ENCODE peak calls at places on chromosomes 12 and 14, in four cellular contexts. One of them, this sample, is unnamed.

GRCh38 chr14:20334017-20334416 is 938 bp upstream of the CCNB1IP1 start:
- DNase-seq in GM23338: no peak
- DNase-seq in Panc1: no peak
- DNase-seq in HepG2: no peak
- DNase-seq in this sample: no peak

GRCh38 chr12:102343361-102344121 is 136.8 kb downstream of the IGF1 start:
- DNase-seq in Panc1: no peak
- DNase-seq in GM23338: no peak
- DNase-seq in HepG2: peak; percentile 35
- DNase-seq in this sample: no peak

GRCh38 chr12:84912191-84913142 is at the start of gene SLC6A15:
- DNase-seq in Panc1: no peak
- DNase-seq in HepG2: no peak
- DNase-seq in GM23338: peak; percentile 87
- DNase-seq in this sample: no peak

GRCh38 chr12:53483225-53483978 is 15.9 kb downstream of the MAP3K12 start:
- DNase-seq in GM23338: peak; percentile 37
- DNase-seq in Panc1: no peak
- DNase-seq in HepG2: no peak
- DNase-seq in this sample: peak; percentile 44

GRCh38 chr12:5003025-5003666 is 40.5 kb upstream of the KCNA5 start:
- DNase-seq in Panc1: peak; percentile 69
- DNase-seq in GM23338: peak; percentile 87
- DNase-seq in HepG2: peak; percentile 33
- DNase-seq in this sample: peak; percentile 68

GRCh38 chr12:18462437-18462836 is 201.1 kb downstream of the PIK3C2G start:
- DNase-seq in GM23338: no peak
- DNase-seq in HepG2: no peak
- DNase-seq in Panc1: no peak
- DNase-seq in this sample: no peak

GRCh38 chr14:50469982-50470381 is 62.4 kb downstream of the MAP4K5 start:
- DNase-seq in Panc1: no peak
- DNase-seq in GM23338: peak; percentile 33
- DNase-seq in HepG2: no peak
- DNase-seq in this sample: no peak

GRCh38 chr12:46267618-46268348 is 1.1 kb downstream of the SLC38A1 start:
- DNase-seq in GM23338: no peak
- DNase-seq in Panc1: no peak
- DNase-seq in HepG2: no peak
- DNase-seq in this sample: no peak

GRCh38 chr14:100882991-100883788 is 20.3 kb downstream of the RTL1 start:
- DNase-seq in Panc1: no peak
- DNase-seq in GM23338: no peak
- DNase-seq in HepG2: no peak
- DNase-seq in this sample: no peak

GRCh38 chr14:104461676-104462443 is 117.7 kb upstream of the C14orf180 start:
- DNase-seq in HepG2: no peak
- DNase-seq in Panc1: no peak
- DNase-seq in GM23338: peak; percentile 45
- DNase-seq in this sample: no peak

GRCh38 chr14:90675399-90675798 is 140.8 kb downstream of the TTC7B start:
- DNase-seq in GM23338: no peak
- DNase-seq in Panc1: no peak
- DNase-seq in HepG2: no peak
- DNase-seq in this sample: no peak

GRCh38 chr12:13049816-13050215 is 5.6 kb downstream of the FAM234B start:
- DNase-seq in Panc1: no peak
- DNase-seq in HepG2: no peak
- DNase-seq in GM23338: peak; percentile 28
- DNase-seq in this sample: no peak

GRCh38 chr12:129570796-129571400 is 332.9 kb downstream of the TMEM132D start:
- DNase-seq in Panc1: no peak
- DNase-seq in HepG2: no peak
- DNase-seq in GM23338: no peak
- DNase-seq in this sample: no peak

GRCh38 chr12:128905003-128905544 is 51.8 kb downstream of the GLT1D1 start:
- DNase-seq in GM23338: no peak
- DNase-seq in Panc1: peak; percentile 15
- DNase-seq in HepG2: peak; percentile 78
- DNase-seq in this sample: no peak

GRCh38 chr12:113867258-113867657 is 98.9 kb downstream of the RBM19 start:
- DNase-seq in HepG2: peak; percentile 13
- DNase-seq in Panc1: no peak
- DNase-seq in GM23338: peak; percentile 68
- DNase-seq in this sample: no peak

GRCh38 chr14:92121207-92121669 is 268 bp downstream of the NDUFB1 start:
- DNase-seq in HepG2: peak; percentile 4
- DNase-seq in Panc1: no peak
- DNase-seq in GM23338: peak; percentile 56
- DNase-seq in this sample: peak; percentile 39

GRCh38 chr12:111033281-111034147 is 113.1 kb upstream of the MYL2 start:
- DNase-seq in HepG2: no peak
- DNase-seq in Panc1: no peak
- DNase-seq in GM23338: peak; percentile 77
- DNase-seq in this sample: no peak

GRCh38 chr14:93303659-93304058 is 29.2 kb downstream of the BTBD7 start:
- DNase-seq in GM23338: no peak
- DNase-seq in HepG2: no peak
- DNase-seq in Panc1: no peak
- DNase-seq in this sample: no peak

GRCh38 chr14:38646391-38646790 is 390.5 kb upstream of the CLEC14A start:
- DNase-seq in GM23338: no peak
- DNase-seq in HepG2: no peak
- DNase-seq in Panc1: no peak
- DNase-seq in this sample: no peak

GRCh38 chr12:53098354-53098981 is 1.0 kb downstream of the IGFBP6 start:
- DNase-seq in Panc1: no peak
- DNase-seq in GM23338: peak; percentile 34
- DNase-seq in HepG2: no peak
- DNase-seq in this sample: peak; percentile 22

GRCh38 chr12:83378186-83378727 is 691.6 kb downstream of the TMTC2 start:
- DNase-seq in GM23338: no peak
- DNase-seq in Panc1: no peak
- DNase-seq in HepG2: no peak
- DNase-seq in this sample: no peak

GRCh38 chr12:50201987-50202521 is 34.9 kb upstream of the CERS5 start:
- DNase-seq in GM23338: peak; percentile 74
- DNase-seq in Panc1: no peak
- DNase-seq in HepG2: no peak
- DNase-seq in this sample: peak; percentile 36

GRCh38 chr12:112716099-112717093 is 75.2 kb upstream of the RPH3A start:
- DNase-seq in Panc1: no peak
- DNase-seq in GM23338: peak; percentile 78
- DNase-seq in HepG2: no peak
- DNase-seq in this sample: no peak

GRCh38 chr14:24143511-24143910 is 2.1 kb upstream of the EMC9 start:
- DNase-seq in Panc1: no peak
- DNase-seq in GM23338: no peak
- DNase-seq in HepG2: no peak
- DNase-seq in this sample: no peak

GRCh38 chr14:32939254-32940065 is 781 bp downstream of the NPAS3 start:
- DNase-seq in GM23338: peak; percentile 84
- DNase-seq in Panc1: no peak
- DNase-seq in HepG2: no peak
- DNase-seq in this sample: peak; percentile 70

GRCh38 chr14:25006961-25007795 is 42.8 kb downstream of the STXBP6 start:
- DNase-seq in Panc1: no peak
- DNase-seq in HepG2: peak; percentile 70
- DNase-seq in GM23338: no peak
- DNase-seq in this sample: no peak

GRCh38 chr14:105080161-105080560 is 14.9 kb upstream of the GPR132 start:
- DNase-seq in GM23338: no peak
- DNase-seq in HepG2: no peak
- DNase-seq in Panc1: no peak
- DNase-seq in this sample: no peak

GRCh38 chr14:26486922-26487321 is 110.9 kb downstream of the NOVA1 start:
- DNase-seq in HepG2: no peak
- DNase-seq in GM23338: no peak
- DNase-seq in Panc1: no peak
- DNase-seq in this sample: no peak

GRCh38 chr12:99619389-99620158 is 28.0 kb upstream of the GARIN6 start:
- DNase-seq in HepG2: peak; percentile 14
- DNase-seq in GM23338: peak; percentile 82
- DNase-seq in Panc1: peak; percentile 10
- DNase-seq in this sample: no peak

GRCh38 chr12:39127401-39127800 is 222.0 kb upstream of the CPNE8 start:
- DNase-seq in GM23338: no peak
- DNase-seq in Panc1: peak; percentile 75
- DNase-seq in HepG2: peak; percentile 3
- DNase-seq in this sample: peak; percentile 15

GRCh38 chr12:31724597-31724996 is 4.2 kb downstream of the AMN1 start:
- DNase-seq in GM23338: no peak
- DNase-seq in Panc1: no peak
- DNase-seq in HepG2: no peak
- DNase-seq in this sample: no peak

GRCh38 chr14:21723431-21724045 is 49.9 kb upstream of the OR4E1 start:
- DNase-seq in GM23338: peak; percentile 96
- DNase-seq in HepG2: peak; percentile 60
- DNase-seq in Panc1: no peak
- DNase-seq in this sample: peak; percentile 17

GRCh38 chr12:25184132-25184531 is 10.8 kb downstream of the DNAI7 start:
- DNase-seq in HepG2: no peak
- DNase-seq in GM23338: no peak
- DNase-seq in Panc1: no peak
- DNase-seq in this sample: no peak

DNA sequence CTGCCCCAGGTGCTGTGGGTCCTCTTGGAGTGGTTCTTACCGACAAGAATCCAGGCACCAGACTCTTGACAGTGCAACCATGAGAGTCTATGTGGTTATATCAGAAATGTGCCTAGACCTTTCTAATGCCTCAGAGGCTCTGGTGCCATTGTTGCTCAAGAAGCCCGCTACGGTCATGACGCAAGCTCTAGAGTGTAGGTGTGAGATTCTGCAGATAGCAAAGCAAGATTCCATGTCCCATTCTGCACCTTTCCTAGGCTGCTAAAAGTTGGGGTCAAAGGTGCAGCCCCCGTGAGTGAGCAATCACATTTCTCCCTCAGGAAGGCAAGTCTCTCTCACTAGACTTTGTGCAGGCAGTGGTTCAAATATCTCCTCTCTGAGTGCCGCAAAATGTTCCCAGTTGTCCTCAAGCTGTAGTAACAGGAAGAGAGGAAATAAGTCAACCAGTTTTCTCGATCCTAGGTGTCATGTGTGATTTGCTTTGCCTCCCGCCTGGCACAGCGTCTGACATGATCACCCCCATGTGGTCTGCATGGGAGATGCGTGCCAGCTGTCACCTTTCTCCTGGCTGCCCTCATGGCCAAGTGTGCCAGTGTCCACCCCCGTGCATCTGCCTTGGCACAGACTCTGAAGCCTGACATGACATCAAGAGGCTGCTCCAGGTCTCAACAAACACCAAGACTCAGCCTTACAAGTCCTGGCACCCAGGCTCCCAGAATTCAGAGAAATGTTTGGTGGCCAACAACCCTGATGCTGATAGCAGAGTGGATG is 122.5 kb upstream of the COCH start:
- DNase-seq in Panc1: no peak
- DNase-seq in GM23338: peak; percentile 25
- DNase-seq in HepG2: no peak
- DNase-seq in this sample: no peak
- TF ChIP-seq CTCF in Panc1: no peak
- TF ChIP-seq CTCF in GM23338: peak; percentile 47
- TF ChIP-seq CTCF in HepG2: peak; percentile 63
- TF ChIP-seq CTCF in this sample: no peak

DNA sequence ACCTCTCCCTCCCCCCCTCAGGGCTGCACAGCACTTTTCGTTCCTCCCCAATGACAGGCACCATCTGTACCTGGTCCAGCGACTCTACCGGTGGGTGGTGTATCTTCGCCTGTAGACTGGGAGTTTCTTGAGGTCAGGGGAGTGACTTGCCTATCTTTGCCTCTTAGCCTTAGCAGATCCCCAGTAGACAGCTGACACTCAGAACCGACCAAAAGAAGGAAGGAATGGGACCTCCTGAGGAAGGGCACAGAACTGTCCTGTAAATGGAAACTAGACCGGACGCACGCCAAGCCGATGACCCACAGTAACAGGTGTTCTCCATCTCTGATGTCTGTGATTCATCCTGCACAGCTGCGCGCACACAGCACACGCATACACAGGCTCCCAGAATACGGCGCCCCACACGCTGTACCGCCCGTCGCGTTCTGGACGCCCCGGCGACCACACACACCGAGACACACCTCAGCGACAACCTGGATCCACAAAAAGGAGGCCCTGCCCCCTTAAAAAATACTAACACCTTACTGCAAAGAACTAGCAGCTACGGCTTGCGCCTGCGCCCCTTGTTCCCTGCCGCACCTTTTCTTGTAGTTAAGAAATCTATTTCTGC is 673 bp upstream of the TTC9 start:
- DNase-seq in GM23338: peak; percentile 52
- DNase-seq in HepG2: no peak
- DNase-seq in Panc1: no peak
- DNase-seq in this sample: peak; percentile 61
- TF ChIP-seq POLR2AphosphoS5 in GM23338: peak; percentile 14
- TF ChIP-seq POLR2AphosphoS5 in HepG2: no peak
- TF ChIP-seq POLR2AphosphoS5 in Panc1: no peak
- TF ChIP-seq POLR2AphosphoS5 in this sample: peak; percentile 45

DNA sequence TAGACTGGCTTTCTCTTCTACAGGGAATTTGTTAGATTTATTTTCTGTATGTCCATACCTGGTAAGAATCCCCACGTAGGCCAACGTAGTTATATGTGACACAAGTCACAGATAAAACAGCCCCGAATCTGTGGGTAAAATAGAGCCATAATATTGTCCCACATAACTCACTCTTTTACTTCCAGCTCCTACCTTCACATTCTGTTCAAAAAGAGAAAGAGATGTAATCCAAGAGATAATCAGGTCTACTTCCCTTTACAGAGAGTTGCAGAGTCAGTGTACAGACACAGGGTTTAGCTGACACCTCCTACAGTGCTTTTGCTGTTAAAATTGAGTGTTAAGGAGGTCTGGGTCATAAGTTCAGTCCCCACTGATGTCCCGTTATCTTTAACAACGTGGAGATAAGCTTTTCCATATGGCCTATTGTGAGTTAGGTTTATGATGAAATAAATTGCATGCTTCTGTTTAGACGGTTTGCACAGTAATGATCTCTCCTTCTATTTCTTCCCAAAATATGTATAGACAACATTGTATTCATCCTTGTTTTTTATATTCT is 446.5 kb downstream of the ADAMTS20 start:
- DNase-seq in GM23338: no peak
- DNase-seq in Panc1: no peak
- DNase-seq in HepG2: no peak
- DNase-seq in this sample: no peak
- H3K27me3 ChIP-seq in GM23338: no peaks in the 10 kb centered on the region
- H3K27me3 ChIP-seq in Panc1: no peaks in the 10 kb centered on the region
- H3K27me3 ChIP-seq in HepG2: no peaks in the 10 kb centered on the region
- H3K27me3 ChIP-seq in this sample: no peaks in the 10 kb centered on the region

DNA sequence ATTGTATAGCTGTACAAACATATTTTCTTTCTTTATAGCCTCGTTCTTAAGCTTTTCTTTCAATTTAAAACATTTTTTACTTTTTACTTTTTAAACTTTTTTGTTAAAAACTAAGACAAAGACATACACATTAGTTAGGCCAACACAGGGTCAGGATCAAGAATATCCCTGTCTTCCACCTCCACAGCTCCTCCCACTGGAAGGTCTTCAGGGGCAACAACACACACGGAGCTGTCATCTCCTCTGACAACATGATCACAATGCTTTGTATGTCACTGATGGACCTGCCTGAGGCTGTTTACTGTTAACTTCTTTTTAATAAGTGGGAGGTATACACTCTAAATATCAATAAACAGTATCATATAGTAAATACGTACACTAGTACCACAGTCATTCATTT is 191.3 kb downstream of the SYT10 start:
- DNase-seq in GM23338: peak; percentile 12
- DNase-seq in Panc1: no peak
- DNase-seq in HepG2: no peak
- DNase-seq in this sample: no peak
- TF ChIP-seq CTCF in GM23338: peak; percentile 52
- TF ChIP-seq CTCF in Panc1: no peak
- TF ChIP-seq CTCF in HepG2: no peak
- TF ChIP-seq CTCF in this sample: no peak